ENCODE peak calls at places on chromosomes 3 and 15, in ten cellular contexts. R, M, T, B, L, I, Y, S, H and F are unnamed samples.

GRCh38 chr3:151576524-151576923 is 115.7 kb upstream of the IGSF10 start:
- DNase-seq in B (no peak), H (no peak), Y (no peak), L (no peak), R (no peak), M (no peak), I (no peak), S (no peak), T (no peak), F (no peak)

GRCh38 chr3:60657972-60658371 is 593.3 kb downstream of the FHIT start:
- DNase-seq in I (no peak), Y (no peak), S (no peak), B (no peak), M (no peak), L (no peak), H (no peak), T (no peak), R (no peak), F (no peak)

GRCh38 chr15:52220251-52220650 is 29.1 kb upstream of the GNB5 start:
- DNase-seq in S (no peak), T (no peak), L (no peak), B (no peak), H (no peak), Y (no peak), I (no peak), R (no peak), M (no peak), F (no peak)

GRCh38 chr3:77746892-77747291 is 707.0 kb downstream of the ROBO2 start:
- DNase-seq in M (no peak), H (no peak), B (no peak), Y (no peak), S (no peak), R (no peak), L (no peak), I (no peak), T (no peak), F (no peak)

GRCh38 chr3:150232992-150233451 is 175.1 kb upstream of the TSC22D2 start:
- DNase-seq in H (no peak), L (peak), I (no peak), R (no peak), Y (no peak), M (no peak), T (no peak), B (peak), S (no peak), F (no peak)

GRCh38 chr3:71008350-71008923 is 575.1 kb downstream of the FOXP1 start:
- DNase-seq in B (no peak), H (no peak), T (no peak), Y (no peak), M (no peak), R (no peak), L (no peak), I (no peak), S (no peak), F (no peak)

GRCh38 chr3:185207931-185208746 is 45.7 kb downstream of the EHHADH start:
- DNase-seq in L (peak), Y (no peak), I (no peak), R (no peak), M (no peak), T (no peak), H (no peak), B (peak), S (no peak), F (no peak)

GRCh38 chr3:105555206-105555605 is 188.5 kb downstream of the ALCAM start:
- DNase-seq in S (no peak), Y (no peak), B (no peak), R (no peak), T (no peak), I (no peak), L (peak), H (no peak), M (peak), F (no peak)

GRCh38 chr3:11434017-11434526 is 161.9 kb downstream of the ATG7 start:
- DNase-seq in Y (no peak), M (peak), H (no peak), S (no peak), B (peak), R (no peak), T (no peak), I (no peak), L (peak), F (no peak)

GRCh38 chr3:197458906-197459470 is 96.8 kb downstream of the BDH1 start:
- DNase-seq in L (no peak), T (no peak), M (no peak), R (no peak), S (no peak), H (no peak), Y (peak), I (no peak), B (no peak), F (no peak)

GRCh38 chr3:112013058-112013783 is 14.5 kb downstream of the TAGLN3 start:
- DNase-seq in L (peak), M (peak), I (peak), H (no peak), B (peak), Y (peak), S (peak), R (peak), T (no peak), F (peak)

GRCh38 chr15:38041576-38041975 is 107.1 kb downstream of the TMCO5A start:
- DNase-seq in S (no peak), I (no peak), L (peak), B (peak), R (no peak), M (no peak), H (no peak), Y (no peak), T (no peak), F (no peak)

GRCh38 chr3:142858043-142858442 is 30.8 kb downstream of the PCOLCE2 start:
- DNase-seq in L (no peak), T (no peak), M (no peak), B (no peak), S (no peak), H (no peak), R (no peak), I (no peak), Y (no peak), F (no peak)

GRCh38 chr15:25532269-25532668 is 93.4 kb upstream of the UBE3A start:
- DNase-seq in T (no peak), H (no peak), M (no peak), R (no peak), S (no peak), B (no peak), I (no peak), Y (no peak), L (no peak), F (no peak)